ENCODE peak calls at places on chromosomes 1 and 21, in six cellular contexts. A is Peyer's patch, Z is A549, J is uterus, L is tibial nerve, X is K562. E is an unnamed sample.

GRCh38 chr1:14743368-14743767 is 144.9 kb downstream of the KAZN start:
- DNase-seq in A (no peak), Z (no peak), J (no peak), L (no peak), X (no peak), E (no peak)

GRCh38 chr1:115184951-115185331 is 95.6 kb upstream of the TSPAN2 start:
- DNase-seq in A (no peak), Z (peak), J (peak), L (no peak), X (no peak), E (no peak)

GRCh38 chr1:17561252-17561558 is 21.7 kb downstream of the ARHGEF10L start:
- DNase-seq in A (no peak), Z (no peak), J (no peak), L (no peak), X (no peak), E (no peak)

GRCh38 chr21:40850071-40850470 is 3.1 kb upstream of the DSCAM start:
- DNase-seq in A (no peak), Z (no peak), J (no peak), L (no peak), X (no peak), E (no peak)

GRCh38 chr1:64473367-64473766 is 3.4 kb downstream of the CACHD1 start:
- DNase-seq in A (no peak), Z (no peak), J (no peak), L (no peak), X (no peak), E (no peak)

GRCh38 chr1:61259379-61260148 is 177.2 kb downstream of the NFIA start:
- DNase-seq in A (no peak), Z (no peak), J (no peak), L (no peak), X (no peak), E (no peak)

GRCh38 chr1:38992450-38993111 is 1.5 kb downstream of the AKIRIN1 start:
- DNase-seq in A (no peak), Z (no peak), J (no peak), L (no peak), X (no peak), E (no peak)

GRCh38 chr1:96918406-96918805 is 196.8 kb downstream of the PTBP2 start:
- DNase-seq in A (no peak), Z (no peak), J (no peak), L (no peak), X (no peak), E (no peak)

GRCh38 chr1:24898909-24899439 is 31.1 kb downstream of the RUNX3 start:
- DNase-seq in A (peak), Z (no peak), J (no peak), L (no peak), X (no peak), E (no peak)

GRCh38 chr1:215682232-215682631 is 115.1 kb downstream of the KCTD3 start:
- DNase-seq in A (no peak), Z (peak), J (no peak), L (no peak), X (no peak), E (no peak)

GRCh38 chr1:215672482-215672881 is 105.4 kb downstream of the KCTD3 start:
- DNase-seq in A (no peak), Z (no peak), J (no peak), L (no peak), X (no peak), E (no peak)

GRCh38 chr1:215673943-215674342 is 106.8 kb downstream of the KCTD3 start:
- DNase-seq in A (no peak), Z (no peak), J (no peak), L (no peak), X (no peak), E (no peak)

GRCh38 chr1:215679231-215679630 is 112.1 kb downstream of the KCTD3 start:
- DNase-seq in A (no peak), Z (no peak), J (no peak), L (no peak), X (no peak), E (no peak)

DNA sequence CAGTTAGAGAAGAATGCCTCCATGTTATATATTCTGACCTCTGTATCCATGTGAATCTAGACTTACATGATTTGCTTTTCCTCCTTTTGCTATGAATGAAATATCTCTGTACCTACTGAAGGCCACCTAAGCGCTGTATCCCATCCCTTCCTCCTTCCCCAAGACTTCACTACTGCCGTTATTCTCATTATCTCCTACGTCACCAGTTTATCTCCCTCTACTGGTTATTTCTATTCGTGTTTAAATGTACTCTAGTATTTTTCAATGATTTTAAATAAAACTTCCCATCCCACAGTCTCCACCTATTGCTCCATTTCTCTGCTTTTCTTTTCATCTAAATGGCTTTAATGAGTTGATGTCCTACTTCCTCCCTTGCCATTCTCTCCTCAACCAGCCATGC is 110.0 kb downstream of the KCTD3 start:
- DNase-seq in A (no peak), Z (no peak), J (no peak), L (no peak), X (no peak), E (no peak)
- TF ChIP-seq CTCF in A (no peak), Z (no peak), J (no peak), L (no peak), X (no peak), E (no peak)

DNA sequence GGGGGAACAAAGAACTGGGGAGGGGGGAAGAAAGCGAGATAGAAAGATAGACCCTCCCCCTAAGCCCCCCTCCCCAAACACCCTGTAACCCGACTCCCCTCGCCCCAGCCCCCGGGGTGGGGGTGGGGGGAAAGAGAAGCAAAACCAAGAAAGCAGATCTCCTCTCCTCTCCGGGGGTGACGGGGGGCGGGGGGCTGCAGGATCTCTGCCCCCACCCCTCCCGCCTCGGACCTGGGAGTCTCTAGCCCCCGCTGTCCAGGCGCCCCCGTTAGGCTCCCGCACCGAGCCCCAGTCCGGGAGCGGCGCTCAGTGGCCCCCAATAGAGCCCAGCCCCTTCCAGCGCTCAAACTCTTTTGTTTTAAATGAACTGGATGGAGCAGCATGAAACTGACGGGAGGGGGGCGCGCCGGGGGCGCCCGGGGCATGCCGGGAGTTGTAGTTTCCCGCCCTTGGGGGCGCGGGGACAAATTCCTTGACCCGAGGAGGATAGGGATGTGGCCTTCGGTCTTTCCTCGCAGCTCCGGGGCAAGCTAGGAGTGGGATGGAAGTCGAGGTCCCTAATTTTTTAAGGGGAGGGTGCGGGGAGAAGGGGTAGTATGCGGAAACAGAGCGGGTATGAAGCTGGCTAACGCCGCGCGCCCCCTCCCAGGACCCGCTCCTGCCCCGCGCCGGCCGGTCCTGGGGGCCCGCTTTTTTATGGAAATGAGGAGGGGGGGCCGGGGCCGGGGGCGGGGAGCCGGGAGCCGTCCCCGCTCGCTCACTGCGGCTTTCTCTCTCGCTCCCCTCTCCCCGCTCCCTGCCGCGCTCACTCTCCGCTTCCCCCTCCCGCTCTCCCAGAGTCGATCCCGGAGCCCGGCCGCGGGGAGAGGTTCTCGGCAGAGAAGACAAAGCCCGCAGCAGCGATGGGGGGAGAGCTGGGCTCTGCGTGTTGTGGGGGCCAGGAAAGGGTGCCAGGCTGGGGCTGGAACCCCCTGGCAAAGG is at the start of gene MEX3A:
- DNase-seq in A (peak), Z (peak), J (peak), L (no peak), X (peak), E (no peak)
- TF ChIP-seq POLR2A in A (no peak), Z (peak), J (no peak), L (no peak), X (peak), E (no peak)

GRCh38 chr1:103790172-103790571 is 40.5 kb downstream of the AMY1C start:
- DNase-seq in A (no peak), Z (no peak), J (no peak), L (no peak), X (no peak), E (no peak)

GRCh38 chr1:103783944-103784377 is 34.3 kb downstream of the AMY1C start:
- DNase-seq in A (no peak), Z (no peak), J (no peak), L (no peak), X (no peak), E (no peak)

GRCh38 chr1:103788377-103788776 is 38.7 kb downstream of the AMY1C start:
- DNase-seq in A (no peak), Z (peak), J (no peak), L (no peak), X (no peak), E (no peak)
- TF ChIP-seq CTCF in A (no peak), Z (peak), J (no peak), L (no peak), X (no peak), E (no peak)

GRCh38 chr1:203325004-203325417 is 19.7 kb downstream of the BTG2 start:
- DNase-seq in A (peak), Z (no peak), J (no peak), L (no peak), X (no peak), E (no peak)

GRCh38 chr1:203327684-203328457 is 22.6 kb downstream of the BTG2 start:
- DNase-seq in A (peak), Z (peak), J (no peak), L (peak), X (peak), E (no peak)

GRCh38 chr1:203325418-203326091 is 20.2 kb downstream of the BTG2 start:
- DNase-seq in A (peak), Z (no peak), J (no peak), L (peak), X (no peak), E (no peak)

GRCh38 chr1:203328714-203329122 is 22.2 kb downstream of the FMOD start:
- DNase-seq in A (peak), Z (peak), J (no peak), L (no peak), X (peak), E (no peak)

GRCh38 chr1:203326830-203327683 is 21.7 kb downstream of the BTG2 start:
- DNase-seq in A (peak), Z (peak), J (peak), L (peak), X (peak), E (peak)
- TF ChIP-seq POLR2A in A (peak), Z (peak), J (peak), L (peak), X (peak), E (no peak)

E was measured in esophagus squamous epithelium.